ENCODE peak calls at places on chromosomes 3 and 15, in ten cellular contexts. P is CD8-positive, alpha-beta memory T cell; L is sigmoid colon; V is CD4-positive, alpha-beta memory T cell; Q is upper lobe of left lung; K is aorta; Z is SJSA1; D is brain microvascular endothelial cell; I is OCI-LY7; B is body of pancreas. G is an unnamed sample.

GRCh38 chr15:45891766-45892165 is 256.9 kb downstream of the SQOR start:
- DNase-seq in D (no peak), P (no peak), V (no peak), B (peak; percentile 81), L (no peak), K (no peak), I (no peak), Q (no peak), Z (no peak), G (no peak)

GRCh38 chr3:57655727-57656126 is 37.1 kb downstream of the DENND6A start:
- DNase-seq in V (no peak), Q (no peak), L (no peak), Z (no peak), B (no peak), D (no peak), K (no peak), I (no peak), P (no peak), G (no peak)

GRCh38 chr3:108221403-108221802 is 821 bp downstream of the IFT57 start:
- DNase-seq in B (no peak), P (no peak), Q (no peak), L (no peak), V (no peak), I (peak; percentile 9), Z (no peak), D (no peak), K (no peak), G (no peak)

GRCh38 chr15:75235760-75236729 is 22.1 kb upstream of the GOLGA6C start:
- DNase-seq in B (no peak), K (no peak), Q (no peak), I (no peak), D (no peak), P (no peak), V (no peak), L (no peak), Z (no peak), G (no peak)

GRCh38 chr15:68812596-68813548 is 7.8 kb downstream of the ANP32A start:
- DNase-seq in Q (no peak), P (no peak), Z (peak; percentile 12), I (no peak), V (no peak), B (no peak), D (no peak), K (no peak), L (peak; percentile 69), G (no peak)

GRCh38 chr3:72288955-72289707 is 504.2 kb upstream of the PROK2 start:
- DNase-seq in L (peak; percentile 70), D (peak; percentile 17), Z (peak; percentile 59), B (peak; percentile 31), V (no peak), I (peak; percentile 71), Q (peak; percentile 42), P (no peak), K (peak; percentile 82), G (no peak)

GRCh38 chr3:151169700-151170224 is 33.3 kb downstream of the GPR171 start:
- DNase-seq in Q (peak; percentile 69), K (no peak), I (no peak), L (peak; percentile 76), B (peak; percentile 64), D (no peak), V (peak; percentile 12), Z (no peak), P (no peak), G (no peak)

GRCh38 chr15:83304861-83305661 is 20.6 kb upstream of the BNC1 start:
- DNase-seq in D (no peak), Z (no peak), L (no peak), V (no peak), B (no peak), Q (no peak), K (no peak), I (no peak), P (no peak), G (no peak)

GRCh38 chr3:193737191-193737751 is 144.3 kb downstream of the OPA1 start:
- DNase-seq in L (no peak), P (no peak), Z (no peak), B (peak; percentile 24), D (no peak), V (no peak), Q (no peak), I (no peak), K (no peak), G (no peak)

GRCh38 chr3:54999801-55000200 is 71.9 kb upstream of the LRTM1 start:
- DNase-seq in Q (no peak), I (no peak), V (no peak), P (no peak), Z (no peak), L (no peak), B (no peak), D (peak; percentile 33), K (no peak), G (no peak)

DNA sequence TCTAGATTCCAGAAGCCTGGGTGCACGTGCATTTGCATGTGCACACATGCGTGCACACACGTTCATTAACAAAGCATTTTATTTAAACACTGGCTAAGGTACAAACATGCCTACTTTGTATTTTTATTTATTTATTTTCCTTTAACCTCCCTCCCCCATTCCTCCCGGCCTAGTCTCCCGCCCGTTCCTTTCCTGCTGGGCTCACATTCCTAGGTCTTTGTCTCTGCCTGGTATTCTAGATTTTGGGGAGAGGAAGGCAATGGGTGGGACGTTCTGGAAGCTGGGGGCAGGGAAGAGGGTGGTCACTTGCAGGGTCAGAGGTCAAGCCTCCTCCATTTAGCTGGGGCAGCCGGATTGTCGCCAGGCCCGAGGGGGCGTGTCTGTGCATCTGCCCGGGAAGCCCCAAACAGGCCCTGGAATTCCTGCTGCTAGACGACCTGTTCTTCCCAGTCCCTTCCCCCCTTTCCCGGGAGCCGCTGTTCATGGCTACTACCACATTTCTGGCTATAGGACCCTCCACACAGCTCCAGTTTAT is 51.8 kb downstream of the TRIM71 start:
- DNase-seq in I (no peak), D (no peak), Q (no peak), B (no peak), Z (no peak), L (no peak), V (no peak), K (no peak), P (no peak), G (peak; percentile 95)
- H3K4me3 ChIP-seq in I (no peak overlapping the region), D (no peak overlapping the region), Q (no peak overlapping the region), B (no peak overlapping the region), Z (no peak overlapping the region), L (no peak overlapping the region), V (no peak overlapping the region), K (no peak overlapping the region), P (no peak overlapping the region), G (no peak overlapping the region)

GRCh38 chr3:14680716-14681115 is 5.8 kb downstream of the C3orf20 start:
- DNase-seq in I (no peak), Z (no peak), L (no peak), D (peak; percentile 63), Q (no peak), P (no peak), K (no peak), V (no peak), B (no peak), G (no peak)

GRCh38 chr3:14680115-14680514 is 5.2 kb downstream of the C3orf20 start:
- DNase-seq in L (no peak), P (no peak), I (no peak), Z (no peak), K (no peak), V (no peak), B (no peak), Q (no peak), D (no peak), G (no peak)

GRCh38 chr3:14674841-14675240 is at the start of gene C3orf20:
- DNase-seq in Q (no peak), L (no peak), B (no peak), Z (no peak), P (no peak), D (no peak), K (no peak), I (no peak), V (no peak), G (no peak)

GRCh38 chr3:14676881-14677280 is 1.9 kb downstream of the C3orf20 start:
- DNase-seq in P (no peak), Q (no peak), B (no peak), L (no peak), I (no peak), V (no peak), D (no peak), K (no peak), Z (no peak), G (no peak)

DNA sequence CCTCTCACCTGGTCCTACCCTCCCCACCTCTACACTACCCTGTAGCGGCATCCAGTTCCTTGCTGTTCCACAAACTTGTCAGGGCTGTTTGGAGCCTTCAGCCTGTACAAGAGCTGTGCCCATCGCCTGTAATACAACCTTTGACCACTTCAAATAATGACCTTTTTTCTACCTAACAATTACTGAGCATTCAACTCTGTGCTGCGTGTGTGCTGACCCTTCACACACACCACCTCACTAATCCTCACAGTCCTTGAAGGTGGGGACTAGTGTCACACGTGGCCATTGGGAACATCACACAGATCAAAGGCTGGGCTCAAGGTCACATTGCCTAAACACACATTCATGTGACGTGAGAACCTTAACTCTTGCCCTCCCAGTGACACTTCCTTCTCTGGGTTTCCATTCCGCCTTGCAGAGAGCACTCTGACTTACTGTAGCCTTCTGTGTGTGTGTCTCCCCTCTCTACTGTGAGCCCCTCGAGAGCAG is 3.1 kb downstream of the C3orf20 start:
- DNase-seq in Q (no peak), B (peak; percentile 18), I (no peak), D (no peak), L (no peak), Z (no peak), V (no peak), P (no peak), K (no peak), G (no peak)
- H3K27ac ChIP-seq in Q (no peak overlapping the region), B (no peak overlapping the region), I (no peak overlapping the region), D (no peak overlapping the region), L (no peak overlapping the region), Z (no peak overlapping the region), V (no peak overlapping the region), P (no peak overlapping the region), K (no peak overlapping the region), G (no peak overlapping the region)

DNA sequence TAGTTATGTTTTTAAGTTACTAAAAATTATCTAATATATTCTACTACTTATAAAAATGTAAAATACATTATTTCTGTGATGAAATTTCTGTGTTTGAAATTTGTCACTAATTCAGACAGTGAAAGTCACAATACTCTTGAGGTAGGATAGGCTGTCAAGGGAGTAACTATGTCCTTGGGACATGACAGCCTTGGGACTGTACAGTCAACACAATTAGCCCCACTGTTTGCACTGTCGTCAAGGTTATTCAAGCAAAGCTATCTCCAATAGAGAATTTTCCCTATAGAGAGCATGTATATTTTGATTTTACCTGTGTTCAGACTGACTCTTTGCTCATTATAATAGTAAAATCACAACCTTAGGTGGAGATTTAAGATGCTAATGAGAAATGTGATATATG is 1476.4 kb upstream of the CADM2 start:
- DNase-seq in Z (no peak), D (no peak), P (no peak), I (no peak), K (no peak), V (no peak), B (no peak), L (no peak), Q (no peak), G (no peak)
- H3K4me3 ChIP-seq in Z (no peak overlapping the region), D (no peak overlapping the region), P (no peak overlapping the region), I (no peak overlapping the region), K (no peak overlapping the region), V (no peak overlapping the region), B (no peak overlapping the region), L (no peak overlapping the region), Q (no peak overlapping the region), G (no peak overlapping the region)

DNA sequence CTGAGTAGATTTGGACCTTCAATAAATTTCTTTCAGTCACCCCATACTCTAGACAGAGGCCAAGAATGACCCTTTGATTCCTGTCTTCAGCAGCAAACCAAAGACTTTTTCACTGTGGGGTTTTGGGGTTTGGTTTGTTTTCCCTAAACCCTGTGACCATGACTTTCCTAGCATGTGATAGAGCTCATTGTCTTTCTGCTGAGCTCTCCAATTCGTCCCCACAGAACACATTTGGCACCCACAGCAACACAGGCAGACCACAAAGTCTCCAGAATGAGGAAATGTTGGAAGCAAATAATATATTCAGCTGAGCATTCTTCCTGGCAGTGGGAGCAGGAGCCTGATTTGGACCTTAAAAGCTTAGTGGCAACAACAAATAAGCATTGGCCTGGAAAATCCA is 36.8 kb upstream of the CPB1 start:
- DNase-seq in L (peak; percentile 71), Z (no peak), K (no peak), D (no peak), Q (peak; percentile 25), B (peak; percentile 22), V (no peak), P (no peak), I (no peak), G (no peak)
- H3K27ac ChIP-seq in L (no peak overlapping the region), Z (no peak overlapping the region), K (no peak overlapping the region), D (no peak overlapping the region), Q (no peak overlapping the region), B (no peak overlapping the region), V (no peak overlapping the region), P (no peak overlapping the region), I (no peak overlapping the region), G (no peak overlapping the region)